ENCODE peak calls at places on chromosome 17, in four cellular contexts. L, W, V and E are unnamed samples.

GRCh38 chr17:9541718-9542117 is 33.9 kb downstream of the STX8 start:
- DNase-seq in L (no peak), W (no peak), V (no peak), E (no peak)

GRCh38 chr17:16255481-16255901 is 38.5 kb downstream of the PIGL start:
- DNase-seq in L (no peak), W (no peak), V (peak; percentile 22), E (no peak)

GRCh38 chr17:58153046-58153445 is 4.9 kb downstream of the OR4D1 start:
- DNase-seq in L (no peak), W (no peak), V (no peak), E (no peak)

GRCh38 chr17:11304568-11304967 is 63.6 kb downstream of the SHISA6 start:
- DNase-seq in L (no peak), W (no peak), V (no peak), E (no peak)

GRCh38 chr17:74452841-74453661 is 13.4 kb upstream of the CD300A start:
- DNase-seq in L (no peak), W (peak; percentile 58), V (no peak), E (no peak)

GRCh38 chr17:34761646-34762045 is 182.3 kb downstream of the TMEM132E start:
- DNase-seq in L (no peak), W (no peak), V (no peak), E (no peak)

GRCh38 chr17:51085150-51085805 is 35.4 kb downstream of the SPAG9 start:
- DNase-seq in L (no peak), W (no peak), V (no peak), E (no peak)

GRCh38 chr17:31269597-31269996 is 27.4 kb downstream of the OMG start:
- DNase-seq in L (peak; percentile 32), W (no peak), V (peak; percentile 64), E (no peak)

GRCh38 chr17:81463506-81463905 is 49.1 kb downstream of the ACTG1 start:
- DNase-seq in L (no peak), W (no peak), V (no peak), E (no peak)

GRCh38 chr17:77810536-77810935 is 148.0 kb upstream of the TNRC6C start:
- DNase-seq in L (no peak), W (no peak), V (no peak), E (no peak)

GRCh38 chr17:3036800-3037199 is 26.6 kb downstream of the OR1D5 start:
- DNase-seq in L (no peak), W (no peak), V (no peak), E (no peak)

GRCh38 chr17:74632597-74632996 is 9.1 kb upstream of the CD300E start:
- DNase-seq in L (no peak), W (no peak), V (no peak), E (no peak)

DNA sequence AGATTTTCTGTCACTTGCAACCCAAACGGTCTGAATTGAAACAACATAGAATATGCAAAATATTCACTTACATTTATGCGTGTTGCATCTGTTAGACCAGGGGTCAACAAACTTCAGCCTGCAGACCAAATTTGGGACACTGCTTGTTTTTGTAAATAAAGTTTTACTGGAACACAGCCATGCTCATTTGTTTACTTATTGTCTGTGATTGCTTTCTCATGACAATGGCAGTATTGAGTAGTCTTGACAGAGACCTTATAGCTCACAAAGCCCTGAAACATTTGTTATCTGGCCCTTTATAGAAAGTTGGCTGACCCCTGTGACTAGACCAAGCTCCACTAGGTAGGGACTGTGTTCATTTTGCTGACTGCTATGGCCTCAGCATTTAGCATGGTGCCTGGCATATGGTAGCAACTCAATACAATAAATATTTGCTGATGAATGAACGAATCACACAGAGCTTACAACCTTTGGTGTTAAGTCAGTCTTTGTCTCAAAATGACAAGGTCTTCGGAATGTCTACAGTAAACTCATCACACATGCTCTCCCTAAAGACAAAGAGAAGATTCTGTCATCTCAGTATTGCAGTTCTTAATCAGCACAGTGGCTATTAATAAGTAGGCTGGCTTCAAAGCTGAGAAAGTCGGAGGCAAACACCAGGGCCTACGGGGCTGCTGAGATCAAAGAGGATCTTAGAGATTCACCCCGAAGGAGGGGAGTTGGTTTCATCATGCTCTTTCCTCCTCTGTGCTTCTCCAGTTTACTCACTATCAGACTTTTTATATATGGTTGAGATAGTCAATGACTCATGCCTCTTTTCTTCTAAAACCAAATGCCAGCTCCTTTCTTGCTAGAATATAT is 95.2 kb upstream of the AXIN2 start:
- DNase-seq in L (no peak), W (no peak), V (peak; percentile 80), E (no peak)
- TF ChIP-seq FOSL1 in L (no peak), W (no peak), V (no peak), E (peak; percentile 69)

DNA sequence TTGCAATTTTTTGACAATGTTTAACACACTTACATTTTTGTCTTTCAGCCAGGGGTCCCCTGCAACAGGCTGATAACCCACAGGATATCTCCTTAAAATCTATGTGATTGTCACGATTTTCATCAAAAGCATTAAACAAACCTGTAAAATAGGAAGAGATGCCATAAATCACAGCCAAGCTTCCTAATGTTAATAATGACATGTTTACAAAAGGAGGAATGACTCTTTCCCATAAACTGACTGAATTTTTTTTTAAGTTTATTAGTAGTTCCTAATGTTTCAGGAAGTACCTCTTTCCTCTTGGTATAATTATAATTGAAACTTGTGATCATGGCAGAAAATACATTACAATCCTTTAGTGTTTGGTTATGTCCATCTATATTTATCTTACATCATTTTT is 119.6 kb downstream of the CA4 start:
- DNase-seq in L (no peak), W (no peak), V (no peak), E (no peak)
- TF ChIP-seq FOSL1 in L (no peak), W (no peak), V (no peak), E (no peak)

GRCh38 chr17:39553326-39553945 is 54.3 kb downstream of the NEUROD2 start:
- DNase-seq in L (no peak), W (no peak), V (no peak), E (no peak)
- TF ChIP-seq FOSL1 in L (no peak), W (no peak), V (no peak), E (no peak)

DNA sequence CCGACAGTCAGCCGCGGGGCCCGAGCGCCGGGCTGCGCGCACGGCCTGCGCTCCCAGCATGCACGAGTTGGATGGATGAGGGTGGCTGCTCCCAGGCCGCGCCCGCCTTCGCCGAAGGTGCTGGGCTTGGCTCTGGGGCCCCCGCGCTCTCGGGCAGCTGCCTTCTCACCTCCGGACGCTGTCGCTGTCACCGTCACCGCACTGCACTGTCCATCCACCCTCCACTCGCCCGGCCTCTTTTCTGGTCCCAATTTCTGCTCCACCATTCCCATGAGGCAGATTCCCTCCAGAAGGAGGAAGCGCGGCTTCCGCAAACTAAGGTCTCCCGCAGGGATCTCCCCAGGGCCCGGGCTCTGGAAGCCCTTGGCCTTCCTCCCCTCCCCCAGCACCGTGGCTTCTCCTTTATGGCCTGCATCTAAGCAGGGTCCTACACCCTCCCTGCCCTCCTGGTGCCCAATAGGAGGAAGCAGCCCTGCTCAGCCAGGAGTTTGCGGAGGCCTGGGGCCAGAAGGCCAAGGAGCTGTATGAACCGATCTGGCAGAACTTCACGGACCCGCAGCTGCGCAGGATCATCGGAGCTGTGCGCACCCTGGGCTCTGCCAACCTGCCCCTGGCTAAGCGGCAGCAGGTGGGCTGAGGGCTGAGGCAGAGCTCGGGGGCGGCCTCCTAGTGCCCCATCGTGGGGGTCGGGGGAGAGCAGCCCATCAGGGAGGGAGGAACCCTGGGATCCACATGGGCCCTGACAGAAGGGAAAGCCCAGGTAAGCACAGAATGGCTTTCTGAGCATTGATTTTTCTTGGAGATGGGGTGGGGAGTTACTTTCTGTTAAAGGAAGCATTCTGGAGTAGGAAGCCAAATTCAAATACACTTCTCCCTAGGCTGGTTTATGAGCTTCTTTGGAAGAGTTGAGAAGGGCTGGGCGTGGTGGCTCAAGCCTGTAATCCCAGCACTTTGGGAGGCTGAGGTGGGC is 895 bp downstream of the ACE start:
- DNase-seq in L (no peak), W (no peak), V (no peak), E (no peak)
- TF ChIP-seq FOSL1 in L (no peak), W (no peak), V (no peak), E (no peak)

DNA sequence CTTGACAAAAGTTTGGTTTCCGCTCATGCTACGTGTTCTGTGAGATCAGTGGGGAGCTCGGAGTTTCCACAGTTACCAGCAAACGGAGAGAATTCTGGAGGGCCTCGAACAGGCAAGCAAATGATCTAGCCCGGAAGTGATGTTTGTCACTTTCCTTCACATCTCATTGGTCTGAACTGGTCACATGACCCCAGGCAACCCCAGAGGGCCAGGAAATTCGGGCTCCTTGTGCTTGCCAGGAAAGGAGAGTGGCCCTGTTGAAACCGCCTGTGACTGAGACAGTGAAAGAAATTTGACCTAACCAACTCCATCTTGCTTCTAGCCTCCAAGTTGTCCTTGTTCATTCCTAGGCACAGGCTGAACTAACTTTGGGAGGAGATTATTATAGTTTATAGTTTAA is 23.0 kb downstream of the SPPL2C start:
- DNase-seq in L (peak; percentile 31), W (no peak), V (peak; percentile 20), E (peak; percentile 81)
- TF ChIP-seq FOSL1 in L (no peak), W (no peak), V (no peak), E (no peak)

GRCh38 chr17:29034510-29034909 is 8.4 kb upstream of the PIPOX start:
- DNase-seq in L (no peak), W (no peak), V (no peak), E (no peak)

GRCh38 chr17:29036584-29036983 is 6.4 kb upstream of the PIPOX start:
- DNase-seq in L (no peak), W (no peak), V (no peak), E (no peak)

GRCh38 chr17:29027521-29027920 is 15.4 kb upstream of the PIPOX start:
- DNase-seq in L (no peak), W (no peak), V (no peak), E (no peak)

GRCh38 chr17:29032798-29033197 is 10.1 kb upstream of the PIPOX start:
- DNase-seq in L (no peak), W (no peak), V (no peak), E (no peak)

DNA sequence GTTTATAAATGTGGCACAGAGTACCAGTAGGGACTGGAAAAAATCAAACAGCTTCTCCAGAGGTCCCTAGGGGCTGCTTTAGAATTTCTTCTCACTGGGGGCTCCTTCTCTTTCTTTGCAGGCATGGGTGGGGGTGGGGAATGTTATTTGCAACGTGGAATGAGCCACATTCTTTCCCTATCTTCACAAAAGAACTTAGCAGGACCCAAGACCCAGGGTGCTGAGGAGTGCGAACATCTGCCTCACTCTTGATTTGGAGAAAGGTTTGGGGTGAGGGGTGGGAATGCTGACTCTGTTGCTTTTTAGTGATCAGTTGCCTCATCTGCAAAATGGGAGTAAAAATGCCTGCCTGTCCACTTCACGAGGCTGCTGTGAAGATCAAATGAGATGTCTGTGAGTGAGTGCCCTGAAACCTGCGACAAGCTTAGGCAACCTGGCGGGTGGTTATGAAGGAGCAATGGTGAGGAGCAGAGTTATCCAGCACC is 10.8 kb upstream of the PIPOX start:
- DNase-seq in L (no peak), W (no peak), V (no peak), E (no peak)
- TF ChIP-seq FOSL1 in L (no peak), W (no peak), V (no peak), E (no peak)

GRCh38 chr17:6233856-6234255 is 163.7 kb downstream of the WSCD1 start:
- DNase-seq in L (no peak), W (no peak), V (no peak), E (no peak)

GRCh38 chr17:6231465-6231864 is 161.3 kb downstream of the WSCD1 start:
- DNase-seq in L (no peak), W (no peak), V (no peak), E (no peak)

GRCh38 chr17:6231886-6232767 is 161.9 kb downstream of the WSCD1 start:
- DNase-seq in L (no peak), W (no peak), V (no peak), E (no peak)

GRCh38 chr17:6232768-6233130 is 162.6 kb downstream of the WSCD1 start:
- DNase-seq in L (no peak), W (no peak), V (no peak), E (no peak)

GRCh38 chr17:6233339-6233738 is 163.2 kb downstream of the WSCD1 start:
- DNase-seq in L (no peak), W (no peak), V (no peak), E (no peak)
- TF ChIP-seq FOSL1 in L (no peak), W (no peak), V (no peak), E (no peak)